ENCODE peak calls at places on chromosome 6, in six cellular contexts. L, V, J, T, E and B are unnamed samples.

GRCh38 chr6:166629628-166630027 is 2.6 kb upstream of the RPS6KA2 start:
- DNase-seq in L (peak), V (no peak), E (no peak), J (no peak), T (no peak), B (no peak)

GRCh38 chr6:137341721-137342195 is 122.6 kb upstream of the IFNGR1 start:
- DNase-seq in L (peak), E (peak), J (peak), V (no peak), T (peak), B (peak)

GRCh38 chr6:141394565-141395051 is 738.1 kb upstream of the GJE1 start:
- DNase-seq in V (no peak), E (peak), T (no peak), L (no peak), J (no peak), B (no peak)

GRCh38 chr6:139857143-139857542 is 482.7 kb upstream of the CITED2 start:
- DNase-seq in V (no peak), T (no peak), E (no peak), J (no peak), L (no peak), B (no peak)

GRCh38 chr6:170490259-170490658 is 62.8 kb downstream of the PSMB1 start:
- DNase-seq in L (no peak), V (no peak), J (no peak), E (no peak), T (no peak), B (no peak)

GRCh38 chr6:33607784-33608161 is 13.3 kb upstream of the ITPR3 start:
- DNase-seq in E (no peak), J (peak), V (no peak), T (peak), L (no peak), B (peak)

GRCh38 chr6:156599977-156600647 is 177.1 kb upstream of the ARID1B start:
- DNase-seq in L (no peak), V (no peak), J (no peak), T (no peak), E (no peak), B (no peak)

GRCh38 chr6:25193147-25193864 is 85.9 kb upstream of the CARMIL1 start:
- DNase-seq in T (no peak), V (no peak), L (peak), J (peak), E (no peak), B (no peak)

GRCh38 chr6:3847521-3847920 is 1.7 kb upstream of the FAM50B start:
- DNase-seq in L (no peak), T (no peak), E (no peak), J (no peak), V (no peak), B (no peak)

GRCh38 chr6:130864344-130864743 is 37.1 kb downstream of the SMLR1 start:
- DNase-seq in T (no peak), V (no peak), E (peak), J (no peak), L (no peak), B (no peak)

GRCh38 chr6:117481926-117482239 is 591 bp upstream of the DCBLD1 start:
- DNase-seq in E (no peak), T (no peak), L (no peak), J (no peak), V (no peak), B (no peak)

GRCh38 chr6:86715676-86716075 is 221.7 kb upstream of the HTR1E start:
- DNase-seq in T (no peak), J (peak), V (no peak), L (no peak), E (no peak), B (no peak)

GRCh38 chr6:24666616-24667377 is at the start of the genes ACOT13 and TDP2:
- DNase-seq in L (peak), E (peak), V (peak), T (peak), J (peak), B (peak)

GRCh38 chr6:130742282-130742681 is 84.9 kb upstream of the SMLR1 start:
- DNase-seq in L (peak), J (no peak), V (no peak), T (no peak), E (no peak), B (no peak)

GRCh38 chr6:127119361-127120108 is 1.1 kb downstream of the RSPO3 start:
- DNase-seq in L (peak), V (peak), J (no peak), T (no peak), E (peak), B (peak)

GRCh38 chr6:17621003-17621402 is 20.9 kb downstream of the FAM8A1 start:
- DNase-seq in V (no peak), E (no peak), T (no peak), J (no peak), L (no peak), B (no peak)

GRCh38 chr6:157325069-157325805 is 1.9 kb upstream of the TMEM242 start:
- DNase-seq in T (no peak), V (no peak), E (no peak), L (peak), J (no peak), B (no peak)

GRCh38 chr6:108119212-108120141 is 44.9 kb upstream of the OSTM1 start:
- DNase-seq in J (no peak), E (no peak), T (no peak), L (no peak), V (no peak), B (no peak)

GRCh38 chr6:144351338-144351737 is 66.2 kb downstream of the UTRN start:
- DNase-seq in L (no peak), J (no peak), V (no peak), E (no peak), T (no peak), B (no peak)

GRCh38 chr6:68572525-68572924 is 62.6 kb upstream of the ADGRB3 start:
- DNase-seq in E (no peak), L (no peak), V (no peak), T (no peak), J (peak), B (peak)
- TF ChIP-seq CTCF in E (no peak), L (peak), V (peak), T (no peak), J (peak), B (peak)

GRCh38 chr6:30687659-30688431 is 1.4 kb upstream of the PPP1R18 start:
- DNase-seq in J (peak), L (peak), V (no peak), T (no peak), E (no peak), B (no peak)
- TF ChIP-seq CTCF in J (no peak), L (peak), V (no peak), T (no peak), E (no peak), B (no peak)

DNA sequence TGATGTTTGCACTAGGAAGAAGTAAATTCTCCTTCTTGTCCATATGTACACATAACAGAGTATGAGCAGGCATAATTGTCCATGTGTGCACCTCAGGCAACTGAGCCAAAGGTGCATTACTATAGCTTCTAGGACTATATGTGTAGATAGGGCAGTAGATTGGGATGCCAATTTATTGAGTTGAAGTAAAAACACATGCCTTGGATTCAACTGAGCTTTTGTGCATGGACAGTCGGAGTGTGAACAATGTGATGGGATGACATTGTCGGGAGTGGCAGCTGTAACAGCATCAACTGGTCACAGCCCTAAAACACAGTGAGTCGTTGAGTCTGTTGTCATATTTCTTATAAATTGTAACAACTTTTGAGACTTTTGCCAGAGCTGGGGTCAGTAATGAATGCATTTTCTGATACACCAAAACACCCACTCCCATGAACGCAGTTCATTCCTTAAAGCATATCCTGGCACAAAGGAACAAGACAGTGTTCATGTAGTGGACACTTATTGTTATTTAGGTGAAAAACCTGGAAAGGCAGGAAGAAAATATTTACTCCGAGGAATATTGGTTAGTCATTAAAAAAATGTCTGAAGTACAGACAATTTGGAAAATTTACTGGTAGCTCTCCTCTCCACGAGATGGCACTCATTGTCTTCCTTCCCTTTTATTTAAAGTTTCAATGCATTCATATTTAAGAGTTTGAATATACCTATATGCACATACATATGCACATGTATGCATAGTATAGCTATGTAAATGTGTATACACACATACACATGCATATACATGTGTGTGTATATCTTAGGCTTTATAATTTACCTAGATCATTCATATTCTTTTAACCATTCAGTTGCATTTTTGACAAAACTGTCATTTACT is 302.0 kb upstream of the STXBP5 start:
- DNase-seq in T (no peak), V (no peak), E (no peak), L (peak), J (peak), B (no peak)
- TF ChIP-seq CTCF in T (no peak), V (no peak), E (no peak), L (peak), J (peak), B (no peak)

DNA sequence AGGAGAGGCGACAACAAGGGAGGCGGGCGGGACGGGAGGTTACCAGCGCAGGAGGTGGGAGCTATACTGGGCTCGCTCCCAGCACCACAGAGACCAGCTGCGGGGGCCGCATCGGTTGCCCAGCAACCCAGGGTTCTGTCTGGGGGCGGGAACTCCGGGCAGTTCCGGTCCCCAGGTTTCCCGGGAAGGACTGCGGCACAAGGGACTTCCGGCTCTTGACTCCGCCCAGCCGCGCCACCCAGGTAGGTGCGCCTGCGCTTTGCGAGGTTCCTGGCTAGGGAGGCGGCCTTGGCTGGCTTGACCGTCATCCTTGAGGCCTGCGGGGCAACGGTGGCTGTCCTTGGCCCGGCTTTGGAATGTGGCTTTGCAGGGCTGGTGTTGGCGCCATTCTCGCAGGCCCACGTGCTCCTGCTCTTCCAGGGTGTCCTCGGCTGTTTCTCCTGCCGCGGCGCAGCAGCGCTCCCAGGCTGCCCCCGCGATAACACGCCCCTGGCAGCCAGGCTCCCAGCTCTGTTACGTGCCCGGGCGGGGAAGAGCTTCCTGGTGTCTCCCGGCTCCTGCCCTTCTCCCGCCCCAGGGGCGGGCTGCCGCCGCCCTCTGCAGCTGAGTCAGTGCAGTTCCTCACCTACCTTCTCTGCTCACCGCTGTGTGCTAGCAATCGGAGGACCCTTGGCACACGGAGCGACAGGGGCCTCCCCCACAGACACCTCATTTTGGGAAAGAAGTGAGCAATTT is at the start of gene RSPH3:
- DNase-seq in L (peak), J (peak), E (peak), T (peak), V (peak), B (peak)
- TF ChIP-seq CTCF in L (peak), J (no peak), E (no peak), T (no peak), V (peak), B (no peak)

DNA sequence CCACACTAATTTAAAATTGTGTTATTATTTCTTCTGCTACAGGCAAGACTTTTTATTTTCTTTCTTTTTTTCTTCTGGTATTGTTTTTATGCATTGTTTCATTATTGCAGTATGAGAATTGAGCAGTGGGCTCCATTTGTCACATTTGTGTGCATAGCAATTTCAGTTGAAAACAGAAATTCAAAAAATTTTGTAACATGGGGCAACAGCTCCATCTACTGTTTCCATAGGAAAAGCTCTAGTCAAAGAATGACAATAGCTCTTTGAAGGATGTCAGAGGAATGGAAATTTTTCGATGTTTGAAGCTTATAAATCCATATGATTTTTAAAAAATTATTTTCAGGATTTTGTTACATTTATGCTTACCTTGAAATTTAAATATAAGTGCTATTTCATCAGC is 194.7 kb downstream of the COL9A1 start:
- DNase-seq in T (no peak), J (peak), L (peak), V (no peak), E (no peak), B (peak)
- TF ChIP-seq CTCF in T (peak), J (peak), L (peak), V (peak), E (peak), B (peak)

GRCh38 chr6:138403801-138404665 is at the start of gene HEBP2:
- DNase-seq in V (peak), L (peak), J (peak), T (peak), E (peak), B (peak)
- TF ChIP-seq CTCF in V (peak), L (peak), J (peak), T (peak), E (peak), B (peak)

GRCh38 chr6:89008299-89008698 is 44.9 kb upstream of the RNGTT start:
- DNase-seq in J (no peak), E (no peak), L (no peak), T (no peak), V (no peak), B (no peak)
- TF ChIP-seq CTCF in J (no peak), E (no peak), L (no peak), T (no peak), V (no peak), B (no peak)